ENCODE peak calls at places on chromosomes 2 and 18, in five cellular contexts. T is amygdala; Q is epithelial cell of esophagus; J is cardiac fibroblast; R is activated naive CD8-positive, alpha-beta T cell treated with anti-CD3 and anti-CD28 coated beads, Interleukin-2, amount 50 U/mL, for 24 hours. X is an unnamed sample.

GRCh38 chr18:58135806-58136331 is 91.8 kb downstream of the NEDD4L start:
- DNase-seq in T (peak), J (peak), R (peak), Q (peak), X (peak)

GRCh38 chr2:17800219-17800618 is 16.0 kb upstream of the MSGN1 start:
- DNase-seq in R (no peak), T (no peak), Q (no peak), J (peak), X (no peak)

GRCh38 chr18:9637036-9637767 is 22.8 kb upstream of the PPP4R1 start:
- DNase-seq in J (peak), T (no peak), R (no peak), Q (no peak), X (no peak)

GRCh38 chr2:3487432-3487831 is 31.9 kb downstream of the ADI1 start:
- DNase-seq in Q (no peak), T (no peak), R (no peak), J (no peak), X (no peak)

GRCh38 chr18:36075862-36076587 is 8.7 kb upstream of the RPRD1A start:
- DNase-seq in R (no peak), T (no peak), J (peak), Q (peak), X (peak)

GRCh38 chr18:49491857-49492693 is 5.0 kb upstream of the C18orf32 start:
- DNase-seq in R (peak), Q (peak), T (peak), J (peak), X (peak)

GRCh38 chr2:80292474-80292873 is 12.1 kb downstream of the LRRTM1 start:
- DNase-seq in R (no peak), T (no peak), J (no peak), Q (no peak), X (peak)

GRCh38 chr2:46824611-46825010 is 91.0 kb downstream of the MCFD2 start:
- DNase-seq in R (no peak), Q (peak), J (no peak), T (no peak), X (no peak)

GRCh38 chr2:233319256-233319655 is 11.6 kb downstream of the SAG start:
- DNase-seq in R (no peak), T (no peak), J (no peak), Q (no peak), X (no peak)

GRCh38 chr18:79924814-79925655 is 26.4 kb downstream of the SLC66A2 start:
- DNase-seq in R (no peak), T (no peak), Q (no peak), J (no peak), X (no peak)

GRCh38 chr18:46155652-46156051 is 51.5 kb downstream of the HAUS1 start:
- DNase-seq in J (peak), T (no peak), R (peak), Q (peak), X (peak)

GRCh38 chr18:77095356-77096030 is 37.1 kb downstream of the MBP start:
- DNase-seq in R (no peak), T (no peak), J (no peak), Q (no peak), X (no peak)

GRCh38 chr2:163351966-163352365 is 383.8 kb downstream of the FIGN start:
- DNase-seq in Q (no peak), J (no peak), R (no peak), T (no peak), X (no peak)

GRCh38 chr2:235727186-235727585 is 233.3 kb downstream of the AGAP1 start:
- DNase-seq in J (no peak), T (no peak), R (no peak), Q (peak), X (no peak)

GRCh38 chr2:58101500-58101899 is 54.9 kb downstream of the VRK2 start:
- DNase-seq in T (no peak), R (no peak), Q (peak), J (peak), X (peak)

GRCh38 chr2:129957891-129958290 is 21.6 kb upstream of the RAB6C start:
- DNase-seq in J (no peak), Q (peak), T (no peak), R (no peak), X (no peak)

GRCh38 chr2:112692496-112692911 is 28.3 kb upstream of the NT5DC4 start:
- DNase-seq in R (peak), Q (peak), T (no peak), J (peak), X (peak)

GRCh38 chr2:147679664-147680502 is 164.9 kb upstream of the ACVR2A start:
- DNase-seq in Q (no peak), R (no peak), T (no peak), J (no peak), X (no peak)

GRCh38 chr2:44598731-44599529 is 237.2 kb downstream of the CAMKMT start:
- DNase-seq in J (no peak), T (no peak), R (no peak), Q (peak), X (no peak)

GRCh38 chr2:164625378-164625971 is 4.2 kb upstream of the GRB14 start:
- DNase-seq in R (no peak), T (no peak), J (peak), Q (peak), X (no peak)

GRCh38 chr2:26537826-26538475 is 60.0 kb upstream of the OTOF start:
- DNase-seq in Q (no peak), T (no peak), J (no peak), R (no peak), X (no peak)

GRCh38 chr2:207416936-207417718 is 112.6 kb upstream of the CREB1 start:
- DNase-seq in Q (peak), J (no peak), T (no peak), R (no peak), X (peak)

GRCh38 chr2:40200516-40200915 is 251.4 kb downstream of the SLC8A1 start:
- DNase-seq in J (no peak), Q (no peak), R (no peak), T (no peak), X (no peak)

GRCh38 chr2:30271300-30271699 is 40.0 kb downstream of the LBH start:
- DNase-seq in R (no peak), J (no peak), Q (no peak), T (no peak), X (no peak)

GRCh38 chr18:23355206-23355605 is 97.9 kb upstream of the RIOK3 start:
- DNase-seq in Q (no peak), R (no peak), T (no peak), J (no peak), X (no peak)

GRCh38 chr18:11052800-11053199 is 96.6 kb downstream of the PIEZO2 start:
- DNase-seq in Q (no peak), J (no peak), T (no peak), R (no peak), X (no peak)

GRCh38 chr2:120775261-120775660 is 39.6 kb downstream of the GLI2 start:
- DNase-seq in Q (no peak), T (no peak), R (no peak), J (no peak), X (no peak)

GRCh38 chr18:46283268-46283667 is 179.1 kb downstream of the HAUS1 start:
- DNase-seq in T (no peak), J (peak), Q (no peak), R (no peak), X (peak)

GRCh38 chr2:228136027-228136426 is 45.5 kb downstream of the SPHKAP start:
- DNase-seq in T (no peak), J (no peak), Q (no peak), R (no peak), X (no peak)

GRCh38 chr2:189363559-189363958 is 77.7 kb upstream of the WDR75 start:
- DNase-seq in R (no peak), Q (peak), J (peak), T (no peak), X (peak)

X was measured in renal cortical epithelial cell.